ENCODE peak calls at places on chromosomes 11 and 22, in ten cellular contexts. C is tibial nerve, A is IMR-90, V is nephron progenitor cell, M is fibroblast of pulmonary artery, L is GM20000, X is lower lobe of right lung, Z is brain microvascular endothelial cell, H is H1, W is dorsolateral prefrontal cortex. J is an unnamed sample.

GRCh38 chr11:57649826-57650738 is at the start of gene YPEL4:
- DNase-seq in V (no peak), H (peak), W (no peak), X (peak), Z (peak), L (peak), A (peak), C (no peak), M (peak), J (no peak)

GRCh38 chr11:31445621-31446020 is 63.8 kb downstream of the IMMP1L start:
- DNase-seq in Z (no peak), L (no peak), W (no peak), M (no peak), V (no peak), X (no peak), H (no peak), A (no peak), C (no peak), J (no peak)

GRCh38 chr22:42269407-42270177 is 861 bp downstream of the TCF20 start:
- DNase-seq in X (peak), W (no peak), V (peak), L (peak), Z (no peak), H (peak), M (peak), A (no peak), C (no peak), J (peak)

GRCh38 chr11:47127213-47127612 is 49.5 kb downstream of the ARFGAP2 start:
- DNase-seq in L (no peak), V (no peak), W (no peak), X (no peak), Z (no peak), C (no peak), M (no peak), H (no peak), A (no peak), J (no peak)

GRCh38 chr11:78654071-78654470 is 79.4 kb upstream of the NARS2 start:
- DNase-seq in L (no peak), Z (no peak), M (no peak), C (no peak), H (peak), A (no peak), X (no peak), W (no peak), V (no peak), J (no peak)

GRCh38 chr11:2287102-2287501 is 14.6 kb downstream of the C11orf21 start:
- DNase-seq in A (no peak), W (peak), H (no peak), C (no peak), V (no peak), L (no peak), X (peak), M (no peak), Z (no peak), J (no peak)

GRCh38 chr22:44693145-44693544 is 8.9 kb upstream of the PRR5 start:
- DNase-seq in W (no peak), A (no peak), V (no peak), L (no peak), X (no peak), Z (no peak), C (no peak), M (no peak), H (no peak), J (no peak)

GRCh38 chr22:29470159-29470855 is 9.7 kb upstream of the NEFH start:
- DNase-seq in W (peak), Z (peak), H (peak), C (no peak), A (peak), M (peak), V (peak), X (peak), L (peak), J (peak)

GRCh38 chr11:27468643-27469332 is 3.8 kb downstream of the LGR4 start:
- DNase-seq in H (no peak), L (no peak), W (no peak), M (no peak), Z (no peak), V (no peak), C (no peak), A (peak), X (no peak), J (no peak)

GRCh38 chr11:7484645-7485044 is 661 bp upstream of the OLFML1 start:
- DNase-seq in H (no peak), C (no peak), M (no peak), A (no peak), V (no peak), Z (no peak), W (no peak), L (no peak), X (no peak), J (no peak)

GRCh38 chr11:3796796-3797328 is 492 bp downstream of the NUP98 start:
- DNase-seq in X (no peak), C (no peak), Z (no peak), V (no peak), A (no peak), W (no peak), H (no peak), M (peak), L (no peak), J (peak)

GRCh38 chr22:33829549-33830280 is 90.6 kb downstream of the LARGE1 start:
- DNase-seq in V (no peak), W (no peak), L (no peak), M (no peak), C (no peak), X (no peak), Z (no peak), A (no peak), H (no peak), J (no peak)

GRCh38 chr22:43273902-43274484 is 69.2 kb downstream of the SCUBE1 start:
- DNase-seq in X (no peak), V (peak), H (peak), A (peak), L (peak), M (peak), C (no peak), Z (no peak), W (no peak), J (peak)

GRCh38 chr22:42769574-42770447 is 49.1 kb upstream of the A4GALT start:
- DNase-seq in L (peak), W (no peak), C (peak), H (no peak), Z (peak), X (peak), M (peak), V (peak), A (peak), J (no peak)

GRCh38 chr11:56932572-56933235 is 56.0 kb upstream of the OR5AK2 start:
- DNase-seq in X (no peak), M (peak), H (no peak), V (no peak), A (peak), L (no peak), W (no peak), Z (peak), C (no peak), J (no peak)

GRCh38 chr11:17352925-17353227 is 1.3 kb downstream of the NCR3LG1 start:
- DNase-seq in H (peak), X (peak), Z (no peak), M (peak), C (no peak), W (no peak), L (no peak), A (peak), V (peak), J (peak)

GRCh38 chr11:79661373-79661772 is 220.5 kb upstream of the TENM4 start:
- DNase-seq in Z (no peak), W (no peak), M (no peak), H (no peak), V (no peak), L (no peak), C (no peak), A (no peak), X (no peak), J (no peak)

GRCh38 chr11:75547177-75547576 is 14.9 kb upstream of the SERPINH1 start:
- DNase-seq in Z (no peak), V (no peak), H (no peak), A (no peak), L (no peak), X (no peak), W (no peak), C (no peak), M (no peak), J (no peak)

GRCh38 chr11:75543808-75544207 is 18.1 kb upstream of the GDPD5 start:
- DNase-seq in Z (no peak), W (no peak), H (no peak), M (no peak), V (no peak), C (no peak), L (no peak), X (no peak), A (no peak), J (no peak)

GRCh38 chr11:75549370-75549958 is 12.6 kb upstream of the SERPINH1 start:
- DNase-seq in M (no peak), H (no peak), X (no peak), A (no peak), L (no peak), C (no peak), V (no peak), Z (no peak), W (no peak), J (no peak)

GRCh38 chr11:75548571-75549272 is 13.3 kb upstream of the SERPINH1 start:
- DNase-seq in L (no peak), X (no peak), M (no peak), Z (no peak), C (no peak), H (no peak), V (no peak), A (no peak), W (no peak), J (no peak)

GRCh38 chr11:75547617-75548054 is 14.4 kb upstream of the SERPINH1 start:
- DNase-seq in C (no peak), W (no peak), L (peak), V (peak), A (peak), X (peak), Z (no peak), M (peak), H (peak), J (peak)
- TF ChIP-seq CTCF in C (peak), W (peak), L (peak), V (peak), A (peak), X (peak), Z (peak), M (peak), H (peak), J (peak)

GRCh38 chr11:119623682-119624081 is 105.3 kb downstream of the NECTIN1 start:
- DNase-seq in Z (no peak), L (no peak), M (no peak), V (no peak), W (no peak), A (no peak), H (no peak), C (no peak), X (no peak), J (no peak)

GRCh38 chr11:119622454-119623143 is 106.4 kb downstream of the NECTIN1 start:
- DNase-seq in V (no peak), W (no peak), X (no peak), L (no peak), H (no peak), M (no peak), C (no peak), Z (no peak), A (no peak), J (no peak)

GRCh38 chr11:119625206-119625988 is 103.6 kb downstream of the NECTIN1 start:
- DNase-seq in V (no peak), W (no peak), L (no peak), A (no peak), X (no peak), Z (no peak), H (no peak), C (no peak), M (peak), J (no peak)

GRCh38 chr11:119626197-119626909 is 102.6 kb downstream of the NECTIN1 start:
- DNase-seq in A (no peak), W (no peak), C (no peak), X (no peak), H (no peak), V (peak), Z (no peak), L (no peak), M (no peak), J (no peak)

GRCh38 chr11:119624102-119624615 is 104.8 kb downstream of the NECTIN1 start:
- DNase-seq in W (no peak), M (no peak), V (peak), A (no peak), Z (no peak), X (no peak), H (no peak), L (peak), C (no peak), J (no peak)
- TF ChIP-seq CTCF in W (peak), M (peak), V (peak), A (peak), Z (peak), X (peak), H (peak), L (no peak), C (no peak), J (peak)

GRCh38 chr11:70169632-70170031 is 33.5 kb upstream of the FADD start:
- DNase-seq in X (no peak), M (no peak), Z (no peak), L (no peak), A (no peak), W (no peak), V (no peak), C (no peak), H (no peak), J (no peak)

GRCh38 chr11:70169136-70169535 is 34.0 kb upstream of the FADD start:
- DNase-seq in X (no peak), Z (no peak), H (no peak), A (no peak), L (no peak), C (no peak), W (no peak), V (no peak), M (no peak), J (no peak)

GRCh38 chr11:70168405-70168754 is 34.7 kb upstream of the FADD start:
- DNase-seq in Z (no peak), M (no peak), X (no peak), C (no peak), A (no peak), L (no peak), H (no peak), W (no peak), V (no peak), J (no peak)

GRCh38 chr11:70167120-70167519 is 36.0 kb upstream of the FADD start:
- DNase-seq in C (no peak), A (no peak), W (no peak), V (no peak), X (no peak), L (no peak), M (no peak), Z (no peak), H (no peak), J (no peak)

GRCh38 chr11:70167723-70168404 is 35.2 kb upstream of the FADD start:
- DNase-seq in H (no peak), V (no peak), Z (no peak), C (no peak), X (no peak), A (no peak), L (no peak), W (no peak), M (no peak), J (no peak)
- TF ChIP-seq CTCF in H (peak), V (no peak), Z (peak), C (no peak), X (no peak), A (no peak), L (no peak), W (no peak), M (no peak), J (no peak)

DNA sequence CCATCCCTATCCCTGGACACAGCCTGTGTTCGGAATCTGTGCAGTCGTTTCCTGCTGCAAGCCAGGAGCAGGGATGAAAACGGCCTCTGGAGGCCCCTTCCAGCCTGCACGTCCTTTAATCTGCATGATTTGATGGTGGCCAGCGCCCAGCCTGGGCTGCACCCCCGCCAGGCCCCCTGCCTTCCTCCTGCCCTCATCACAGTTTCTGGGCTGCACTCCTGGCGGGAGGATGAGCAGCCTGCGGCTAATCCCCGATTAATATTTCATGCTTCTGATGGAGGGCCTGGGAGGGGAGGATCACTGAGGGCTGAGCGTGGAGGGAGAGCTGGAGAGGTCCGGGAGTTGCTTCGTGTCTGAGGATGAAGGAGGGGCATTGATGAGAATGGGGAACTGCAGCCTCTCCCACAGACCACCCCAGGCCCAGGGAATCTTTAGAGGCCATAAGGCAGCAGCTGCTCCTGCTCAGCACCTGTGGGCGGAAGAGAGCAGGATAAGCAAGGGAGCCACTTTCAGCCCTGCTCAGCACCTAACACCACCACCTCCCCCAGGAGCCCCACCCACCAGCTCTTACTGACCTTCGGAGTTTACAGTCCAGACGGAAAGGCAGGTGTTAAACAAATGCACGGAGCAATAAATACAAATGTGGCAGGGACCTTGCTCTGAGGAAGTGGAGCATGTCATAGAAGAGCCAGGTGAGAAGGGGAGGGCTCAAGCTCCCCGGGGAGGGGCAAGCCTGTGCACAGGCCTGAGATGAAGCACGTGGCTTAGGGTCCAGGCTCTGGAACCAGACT is 135.0 kb upstream of the NECTIN1 start:
- DNase-seq in H (no peak), Z (no peak), A (no peak), L (no peak), W (no peak), M (no peak), C (no peak), V (peak), X (no peak), J (no peak)
- TF ChIP-seq CTCF in H (peak), Z (no peak), A (no peak), L (no peak), W (no peak), M (no peak), C (no peak), V (no peak), X (no peak), J (peak)

DNA sequence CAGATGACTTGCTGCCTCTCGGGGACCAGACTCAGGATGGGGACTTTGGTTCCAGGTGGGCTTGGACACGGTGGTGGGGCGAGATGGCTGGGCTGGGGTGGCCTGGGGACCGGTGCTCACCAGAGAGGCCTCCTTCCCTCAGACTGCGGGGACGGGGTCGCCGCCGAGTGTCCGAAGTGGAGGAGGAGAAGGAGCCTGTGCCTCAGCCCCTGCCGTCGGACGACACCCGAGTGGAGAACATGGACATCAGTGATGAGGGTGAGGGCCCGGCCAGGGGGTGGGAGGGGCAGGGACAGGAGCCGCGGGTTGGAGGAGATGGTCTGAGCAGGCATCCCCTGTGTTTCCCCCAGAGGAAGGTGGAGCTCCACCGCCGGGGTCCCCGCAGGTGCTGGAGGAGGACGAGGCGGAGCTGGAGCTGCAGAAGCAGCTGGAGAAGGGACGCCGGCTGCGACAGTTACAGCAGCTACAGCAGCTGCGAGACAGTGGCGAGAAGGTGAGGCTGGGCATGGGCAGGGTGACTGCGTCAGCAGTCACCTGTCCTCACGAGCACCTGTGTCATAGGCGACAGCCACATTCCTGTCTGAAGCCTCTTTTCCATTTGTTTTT is 5.9 kb downstream of the SART1 start:
- DNase-seq in V (no peak), M (no peak), L (no peak), X (no peak), Z (no peak), H (no peak), C (no peak), W (no peak), A (no peak), J (no peak)
- TF ChIP-seq CTCF in V (no peak), M (no peak), L (no peak), X (no peak), Z (no peak), H (no peak), C (no peak), W (no peak), A (no peak), J (no peak)

DNA sequence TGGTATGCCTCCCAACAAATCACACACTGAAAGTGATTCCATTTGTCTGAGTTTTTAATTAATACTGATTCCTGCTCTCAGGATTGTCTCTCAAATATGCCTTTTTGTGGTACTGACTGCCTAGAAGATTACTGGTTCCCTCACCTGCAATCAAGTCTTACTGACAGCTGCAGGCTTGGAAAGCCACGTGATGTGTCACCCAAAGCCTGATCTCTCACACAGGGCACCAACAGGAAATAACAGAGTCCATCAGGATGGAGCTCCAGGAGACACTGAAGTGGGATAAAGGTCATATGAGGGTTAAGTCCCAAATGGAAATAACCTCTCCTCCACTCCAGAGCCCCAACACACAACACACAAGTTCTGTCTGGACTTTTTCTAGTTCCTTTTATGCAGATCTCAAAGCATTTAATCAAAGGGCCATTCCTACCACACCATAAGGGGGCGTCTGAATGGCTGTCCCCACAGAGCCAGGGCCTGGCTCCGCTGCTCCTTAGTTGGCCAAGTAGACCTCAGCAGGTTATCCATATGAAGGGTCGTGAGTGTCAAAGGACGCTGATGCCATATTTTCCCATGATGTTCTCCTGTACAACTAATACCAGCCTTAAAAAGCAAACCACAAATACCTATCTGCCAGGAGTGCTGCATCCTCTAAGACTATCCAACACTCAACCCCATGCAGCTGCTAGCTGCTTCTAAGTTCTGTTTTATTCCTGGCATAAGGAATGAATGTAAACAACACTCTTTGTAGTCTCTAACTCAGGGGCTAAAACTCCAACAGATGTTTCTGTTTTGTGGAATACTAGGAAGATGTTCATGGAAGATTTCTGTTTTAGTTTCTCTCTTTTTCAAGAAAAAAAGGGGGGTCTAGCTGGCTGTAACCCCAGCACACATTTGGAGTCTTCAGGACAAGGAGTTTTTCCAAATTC is 13.0 kb downstream of the SCUBE2 start:
- DNase-seq in C (no peak), A (peak), X (no peak), H (peak), M (no peak), W (no peak), Z (no peak), V (no peak), L (no peak), J (no peak)
- TF ChIP-seq CTCF in C (no peak), A (no peak), X (no peak), H (peak), M (no peak), W (no peak), Z (peak), V (no peak), L (no peak), J (no peak)